ENCODE peak calls at places on chromosomes 5 and 9, in five cellular contexts. H is PC-3, Z is H9, N is heart right ventricle, V is neuronal stem cell. J is an unnamed sample. For H3K4me1 and H3K9me3, the result is how much of the 10 kb centered on the place peaks cover.

GRCh38 chr9:122216798-122217418 is 11.8 kb downstream of the LHX6 start:
- DNase-seq in H (no peak), Z (no peak), N (no peak), V (no peak), J (peak)

GRCh38 chr9:15246688-15247087 is 60.3 kb downstream of the TTC39B start:
- DNase-seq in H (peak), Z (no peak), N (no peak), V (no peak), J (no peak)

GRCh38 chr9:92850898-92851297 is 26.9 kb downstream of the ZNF484 start:
- DNase-seq in H (peak), Z (no peak), N (no peak), V (no peak), J (no peak)

GRCh38 chr9:124450241-124450924 is at the start of gene ADGRD2:
- DNase-seq in H (peak), Z (peak), N (no peak), V (peak), J (no peak)

GRCh38 chr5:130109152-130109551 is 204.9 kb downstream of the CHSY3 start:
- DNase-seq in H (peak), Z (no peak), N (no peak), V (peak), J (no peak)

GRCh38 chr9:126423709-126424185 is 97.1 kb downstream of the MVB12B start:
- DNase-seq in H (no peak), Z (no peak), N (no peak), V (no peak), J (no peak)

GRCh38 chr5:176653401-176653800 is 6.1 kb downstream of the TSPAN17 start:
- DNase-seq in H (peak), Z (no peak), N (no peak), V (no peak), J (peak)

GRCh38 chr9:129126789-129127618 is 15.8 kb downstream of the PTPA start:
- DNase-seq in H (no peak), Z (peak), N (no peak), V (no peak), J (no peak)

GRCh38 chr9:6305954-6306563 is 22.1 kb upstream of the TPD52L3 start:
- DNase-seq in H (peak), Z (no peak), N (no peak), V (peak), J (peak)

GRCh38 chr5:151556808-151557207 is 34.3 kb downstream of the FAT2 start:
- DNase-seq in H (no peak), Z (no peak), N (no peak), V (no peak), J (no peak)

GRCh38 chr5:159412284-159413046 is 82.2 kb upstream of the IL12B start:
- DNase-seq in H (no peak), Z (no peak), N (no peak), V (no peak), J (peak)

GRCh38 chr9:15139467-15139866 is 167.5 kb downstream of the TTC39B start:
- DNase-seq in H (no peak), Z (no peak), N (peak), V (no peak), J (no peak)

GRCh38 chr9:107624216-107624948 is 134.8 kb upstream of the KLF4 start:
- DNase-seq in H (peak), Z (no peak), N (no peak), V (no peak), J (no peak)

GRCh38 chr5:134935711-134936602 is 31.0 kb downstream of the PCBD2 start:
- DNase-seq in H (no peak), Z (no peak), N (no peak), V (no peak), J (no peak)

DNA sequence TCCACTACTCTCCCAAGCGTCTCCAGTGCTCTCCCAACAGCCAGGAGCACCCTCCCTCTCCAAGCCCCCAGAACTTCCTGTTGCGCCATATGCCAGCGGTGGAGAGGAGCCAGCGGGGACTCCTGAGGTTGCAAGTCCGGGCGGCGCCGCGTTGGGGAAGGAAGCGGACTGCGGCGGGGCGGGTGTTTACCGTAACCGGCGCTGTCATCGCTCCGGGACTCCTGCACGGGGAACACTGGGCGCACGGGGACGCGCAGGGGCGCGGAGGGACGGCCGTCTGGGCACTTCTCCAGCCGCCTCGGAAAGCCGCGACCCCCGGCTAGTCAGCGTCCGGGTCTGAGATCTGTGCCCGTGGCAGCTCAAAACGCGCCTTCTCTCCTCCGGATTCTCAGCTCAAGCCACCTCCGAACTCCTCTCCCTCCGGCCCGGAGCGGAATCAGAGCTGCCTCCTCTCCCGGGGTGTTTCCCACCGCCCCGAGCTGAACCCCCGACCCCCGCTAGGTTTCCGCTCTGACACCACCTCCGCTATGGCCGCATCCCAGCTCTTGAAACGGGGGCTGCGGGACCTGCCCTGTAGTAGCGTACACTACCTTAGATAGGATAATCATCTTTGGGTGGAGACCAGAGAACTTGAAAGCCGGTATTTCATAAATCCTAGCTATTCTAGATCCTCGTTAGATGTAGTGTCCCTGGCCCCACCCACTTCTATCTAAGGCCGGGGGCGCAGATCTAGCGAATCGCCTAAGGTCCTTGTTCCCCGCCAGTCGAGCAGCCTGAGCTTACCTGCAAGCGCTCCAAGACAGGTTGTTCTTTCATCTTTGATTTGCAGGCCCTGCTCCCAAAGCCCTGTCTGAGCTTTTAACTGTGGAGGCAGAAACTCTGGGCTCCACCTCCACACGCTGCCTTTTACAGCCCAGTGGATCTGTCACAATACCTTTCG is at the start of gene TRPM6:
- DNase-seq in H (peak), Z (peak), N (peak), V (peak), J (peak)
- H3K27ac ChIP-seq in H (no peak), Z (no peak), N (peak), V (no peak), J (peak)

DNA sequence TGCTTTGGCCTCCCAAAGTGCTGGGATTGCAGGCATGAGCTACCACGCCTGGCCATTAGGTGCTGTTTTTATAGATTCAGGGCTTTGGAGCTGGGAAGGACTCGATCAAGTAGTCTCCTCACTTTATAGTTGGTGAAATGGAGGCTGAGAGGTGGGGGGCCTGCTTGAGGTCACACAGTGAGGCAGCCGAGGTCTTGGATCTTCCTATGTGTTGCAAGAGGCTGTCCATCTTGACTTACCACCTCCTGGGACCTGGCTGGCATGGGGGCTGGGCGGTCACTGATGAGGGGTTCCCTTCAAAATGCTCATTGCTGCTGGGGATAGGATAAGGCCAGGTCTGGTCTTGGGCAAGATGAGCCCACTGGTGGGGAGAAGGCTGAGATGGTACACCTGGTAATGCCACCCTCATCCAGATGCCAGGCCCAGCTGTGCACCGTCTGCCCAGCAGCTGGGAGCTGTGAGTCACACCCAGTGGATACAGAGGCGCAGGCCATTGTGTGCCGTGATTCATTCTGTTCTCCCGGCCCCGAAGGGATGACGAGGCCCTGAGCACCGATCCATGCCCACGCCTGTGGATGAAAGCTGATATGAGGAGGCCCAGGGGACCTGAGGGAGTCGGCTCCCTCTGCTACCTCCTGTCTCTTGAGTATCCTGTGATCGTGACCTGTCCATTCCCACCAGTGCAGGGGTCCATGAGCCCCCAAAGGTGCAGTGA is 10.5 kb upstream of the NDST1 start:
- DNase-seq in H (peak), Z (no peak), N (no peak), V (no peak), J (peak)
- H3K4me1 ChIP-seq in H (under half), Z (under half), N (half or more), V (under half), J (under half)

GRCh38 chr9:96738147-96739027 is 39.5 kb downstream of the ZNF510 start:
- DNase-seq in H (no peak), Z (no peak), N (no peak), V (no peak), J (no peak)
- H3K9me3 ChIP-seq in H (under half), Z (under half), N (half or more), V (under half), J (under half)

GRCh38 chr9:112013261-112013660 is 116.6 kb downstream of the UGCG start:
- DNase-seq in H (no peak), Z (no peak), N (no peak), V (no peak), J (no peak)
- H3K27ac ChIP-seq in H (peak), Z (no peak), N (peak), V (no peak), J (peak)

DNA sequence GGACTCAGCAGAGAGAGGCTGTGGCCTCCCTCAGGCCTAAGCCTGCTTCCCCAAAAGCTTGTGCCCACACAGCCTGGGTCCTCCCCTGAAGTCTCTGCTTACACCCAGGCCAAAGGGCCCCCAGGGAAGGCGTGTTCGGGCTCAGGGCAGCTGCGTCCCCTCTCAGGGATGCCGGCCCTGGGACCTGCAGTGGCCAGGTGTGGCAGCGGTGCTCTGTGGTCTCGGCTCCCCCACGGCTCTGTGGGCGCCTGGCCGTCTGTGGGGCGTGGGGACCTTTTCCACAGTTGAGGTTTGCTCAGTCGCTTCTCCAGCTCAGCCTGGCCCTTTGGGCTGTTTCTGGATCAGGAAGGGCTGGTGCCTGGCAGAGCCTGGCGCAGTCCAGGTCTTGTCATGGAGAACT is 75.9 kb downstream of the RXRA start:
- DNase-seq in H (no peak), Z (no peak), N (no peak), V (no peak), J (no peak)
- H3K4me1 ChIP-seq in H (under half), Z (under half), N (half or more), V (under half), J (under half)

GRCh38 chr5:1281038-1281882 is 13.6 kb downstream of the TERT start:
- DNase-seq in H (no peak), Z (no peak), N (no peak), V (no peak), J (no peak)
- H3K9me3 ChIP-seq in H (under half), Z (under half), N (under half), V (under half), J (under half)

DNA sequence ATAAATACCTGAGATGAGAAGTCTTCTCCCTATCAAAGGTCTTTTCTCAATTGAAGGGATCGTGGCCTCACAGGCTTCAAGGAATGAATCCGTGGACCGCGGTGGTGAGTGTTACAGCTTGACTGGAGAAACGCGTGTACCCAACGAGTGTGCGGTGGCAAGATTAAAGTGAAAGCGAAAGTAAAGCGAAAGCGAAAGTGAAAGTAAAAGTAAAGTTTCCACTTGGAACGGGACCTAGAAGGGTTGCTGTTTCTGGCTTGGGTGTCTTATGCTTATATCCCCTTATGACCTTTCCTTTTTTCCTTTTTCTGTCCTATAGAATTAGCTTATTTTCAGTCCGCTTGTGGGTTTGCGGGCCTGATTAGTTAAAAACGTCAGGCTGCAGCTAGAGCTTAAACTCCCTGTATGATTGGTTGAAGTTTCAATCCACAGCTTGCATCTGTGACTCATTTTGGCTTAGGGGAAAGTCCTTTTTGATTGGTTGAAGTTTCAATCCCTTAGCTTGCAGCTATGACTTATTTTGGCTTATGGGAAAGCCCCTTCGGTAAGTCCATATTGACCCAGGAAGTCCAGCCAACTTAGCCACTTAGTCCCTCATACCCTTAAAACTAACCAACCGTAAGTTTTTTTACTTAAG is 924.3 kb upstream of the CDH10 start:
- DNase-seq in H (no peak), Z (peak), N (no peak), V (no peak), J (no peak)
- H3K27ac ChIP-seq in H (no peak), Z (no peak), N (no peak), V (no peak), J (no peak)

DNA sequence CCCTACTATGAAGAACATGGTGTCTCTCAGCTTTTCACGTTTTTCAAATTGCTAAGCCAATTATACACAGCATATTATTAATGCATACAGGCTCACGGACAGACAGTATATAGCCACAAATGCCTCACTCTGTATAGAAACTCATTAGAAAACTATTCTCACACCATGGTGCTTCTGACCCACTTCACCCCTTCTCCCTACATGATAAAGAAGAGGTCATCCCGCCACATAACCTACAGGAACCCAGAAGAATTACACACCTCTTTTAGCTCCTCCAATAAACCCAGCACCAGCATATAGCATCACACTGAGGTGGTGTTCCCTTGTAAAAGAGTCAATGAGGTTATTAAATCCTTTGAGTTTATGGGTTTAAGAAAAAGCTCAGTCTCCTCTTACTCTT is 5.6 kb downstream of the TLE1 start:
- DNase-seq in H (no peak), Z (no peak), N (no peak), V (no peak), J (no peak)
- H3K4me1 ChIP-seq in H (under half), Z (under half), N (under half), V (under half), J (under half)

GRCh38 chr5:102554728-102555127 is 55.9 kb upstream of the SLCO6A1 start:
- DNase-seq in H (peak), Z (no peak), N (no peak), V (no peak), J (no peak)

GRCh38 chr5:102554092-102554491 is 55.3 kb upstream of the SLCO6A1 start:
- DNase-seq in H (no peak), Z (no peak), N (no peak), V (peak), J (no peak)
- H3K9me3 ChIP-seq in H (under half), Z (under half), N (under half), V (under half), J (under half)